ENCODE peak calls at places on chromosome 9, in four cellular contexts. One of them, this sample, is unnamed.

GRCh38 chr9:128383007-128383753 is 12.0 kb downstream of the URM1 start:
- DNase-seq in Kasumi-1: no peak
- DNase-seq in sigmoid colon: no peak
- DNase-seq in AG09309: no peak
- DNase-seq in this sample: no peak

GRCh38 chr9:131817627-131818026 is 77.8 kb upstream of the RAPGEF1 start:
- DNase-seq in AG09309: no peak
- DNase-seq in sigmoid colon: no peak
- DNase-seq in Kasumi-1: no peak
- DNase-seq in this sample: no peak

GRCh38 chr9:127021664-127022337 is 100.6 kb downstream of the ANGPTL2 start:
- DNase-seq in sigmoid colon: peak
- DNase-seq in AG09309: peak
- DNase-seq in Kasumi-1: no peak
- DNase-seq in this sample: no peak

GRCh38 chr9:97721396-97721795 is 24.3 kb upstream of the XPA start:
- DNase-seq in sigmoid colon: no peak
- DNase-seq in AG09309: no peak
- DNase-seq in Kasumi-1: no peak
- DNase-seq in this sample: no peak

GRCh38 chr9:91904541-91905236 is 45.3 kb downstream of the ROR2 start:
- DNase-seq in AG09309: no peak
- DNase-seq in sigmoid colon: no peak
- DNase-seq in Kasumi-1: no peak
- DNase-seq in this sample: no peak

GRCh38 chr9:109001275-109001676 is 12.0 kb downstream of the CTNNAL1 start:
- DNase-seq in Kasumi-1: no peak
- DNase-seq in sigmoid colon: no peak
- DNase-seq in AG09309: peak
- DNase-seq in this sample: no peak

GRCh38 chr9:85898288-85898802 is 42.6 kb upstream of the NAA35 start:
- DNase-seq in sigmoid colon: no peak
- DNase-seq in Kasumi-1: no peak
- DNase-seq in AG09309: no peak
- DNase-seq in this sample: no peak

GRCh38 chr9:117782931-117783788 is 79.0 kb downstream of the TLR4 start:
- DNase-seq in AG09309: peak
- DNase-seq in Kasumi-1: peak
- DNase-seq in sigmoid colon: peak
- DNase-seq in this sample: peak

GRCh38 chr9:115262477-115262876 is 144.5 kb upstream of the TNC start:
- DNase-seq in AG09309: peak
- DNase-seq in sigmoid colon: peak
- DNase-seq in Kasumi-1: no peak
- DNase-seq in this sample: no peak

GRCh38 chr9:346114-346513 is 131.4 kb downstream of the DOCK8 start:
- DNase-seq in AG09309: no peak
- DNase-seq in Kasumi-1: no peak
- DNase-seq in sigmoid colon: no peak
- DNase-seq in this sample: no peak

GRCh38 chr9:68574150-68574549 is 33.5 kb upstream of the TMEM252 start:
- DNase-seq in sigmoid colon: no peak
- DNase-seq in AG09309: no peak
- DNase-seq in Kasumi-1: peak
- DNase-seq in this sample: no peak

GRCh38 chr9:37602817-37603216 is 10.4 kb upstream of the TOMM5 start:
- DNase-seq in Kasumi-1: no peak
- DNase-seq in AG09309: no peak
- DNase-seq in sigmoid colon: no peak
- DNase-seq in this sample: no peak

GRCh38 chr9:132164604-132165362 is 2.9 kb downstream of the NTNG2 start:
- DNase-seq in Kasumi-1: no peak
- DNase-seq in AG09309: no peak
- DNase-seq in sigmoid colon: no peak
- DNase-seq in this sample: no peak

GRCh38 chr9:137227057-137227852 is at the start of gene RNF224:
- DNase-seq in Kasumi-1: peak
- DNase-seq in AG09309: no peak
- DNase-seq in sigmoid colon: peak
- DNase-seq in this sample: peak

GRCh38 chr9:9949368-9949767 is 663.4 kb downstream of the PTPRD start:
- DNase-seq in AG09309: no peak
- DNase-seq in Kasumi-1: no peak
- DNase-seq in sigmoid colon: no peak
- DNase-seq in this sample: no peak

GRCh38 chr9:21465859-21466518 is 16.1 kb downstream of the IFNE start:
- DNase-seq in AG09309: peak
- DNase-seq in Kasumi-1: peak
- DNase-seq in sigmoid colon: no peak
- DNase-seq in this sample: no peak

GRCh38 chr9:136921307-136921706 is 23.2 kb downstream of the FBXW5 start:
- DNase-seq in Kasumi-1: no peak
- DNase-seq in AG09309: no peak
- DNase-seq in sigmoid colon: no peak
- DNase-seq in this sample: no peak

GRCh38 chr9:90307177-90307833 is 335.3 kb downstream of the DIRAS2 start:
- DNase-seq in Kasumi-1: no peak
- DNase-seq in AG09309: no peak
- DNase-seq in sigmoid colon: no peak
- DNase-seq in this sample: no peak

GRCh38 chr9:34025811-34026210 is 22.9 kb downstream of the UBAP2 start:
- DNase-seq in sigmoid colon: no peak
- DNase-seq in Kasumi-1: no peak
- DNase-seq in AG09309: no peak
- DNase-seq in this sample: no peak

GRCh38 chr9:116574027-116574679 is 113.0 kb upstream of the TRIM32 start:
- DNase-seq in sigmoid colon: no peak
- DNase-seq in AG09309: no peak
- DNase-seq in Kasumi-1: no peak
- DNase-seq in this sample: no peak

GRCh38 chr9:70043689-70044449 is at the start of gene MAMDC2:
- DNase-seq in Kasumi-1: no peak
- DNase-seq in sigmoid colon: peak
- DNase-seq in AG09309: no peak
- DNase-seq in this sample: peak

GRCh38 chr9:70409280-70409679 is 5.2 kb downstream of the KLF9 start:
- DNase-seq in sigmoid colon: peak
- DNase-seq in Kasumi-1: no peak
- DNase-seq in AG09309: no peak
- DNase-seq in this sample: no peak

GRCh38 chr9:69882998-69883565 is 62.5 kb downstream of the CFAP95 start:
- DNase-seq in AG09309: no peak
- DNase-seq in sigmoid colon: no peak
- DNase-seq in Kasumi-1: no peak
- DNase-seq in this sample: no peak

GRCh38 chr9:128149001-128149701 is at the start of gene LCN2:
- DNase-seq in Kasumi-1: no peak
- DNase-seq in sigmoid colon: no peak
- DNase-seq in AG09309: no peak
- DNase-seq in this sample: peak

GRCh38 chr9:32500768-32501167 is 25.2 kb downstream of the RIGI start:
- DNase-seq in Kasumi-1: no peak
- DNase-seq in AG09309: no peak
- DNase-seq in sigmoid colon: no peak
- DNase-seq in this sample: no peak

GRCh38 chr9:95250462-95251058 is 66.9 kb downstream of the FANCC start:
- DNase-seq in sigmoid colon: no peak
- DNase-seq in AG09309: no peak
- DNase-seq in Kasumi-1: no peak
- DNase-seq in this sample: no peak

This sample was measured in spleen.